ENCODE peak calls at places on chromosomes 12 and 14, in eight cellular contexts. R is stimulated activated CD4-positive, alpha-beta T cell treated with anti-CD3 and anti-CD28 coated beads, Interleukin-1b, Interleukin-23, amount 100 ng/mL, for 48 hours; F is cardiac septum; C is progenitor cell of endocrine pancreas; I is NB4; A is COR-L47; D is activated CD8-positive, alpha-beta memory T cell treated with anti-CD3 and anti-CD28 coated beads, Interleukin-2, amount 50 U/mL, for 48 hours; J is stimulated activated CD8-positive, alpha-beta memory T cell treated with anti-CD3 and anti-CD28 coated beads, Interleukin-15, amount 100 ng/mL, for 4 hours. M is an unnamed sample.

GRCh38 chr12:22856120-22856699 is 231.2 kb downstream of the ETNK1 start:
- DNase-seq in I (peak), D (no peak), R (no peak), F (no peak), A (no peak), J (no peak), C (no peak), M (peak)

GRCh38 chr12:131366261-131366871 is 344.5 kb upstream of the SFSWAP start:
- DNase-seq in A (no peak), I (no peak), D (no peak), F (peak), J (no peak), R (no peak), C (no peak), M (no peak)

GRCh38 chr12:100566887-100567637 is 6.4 kb upstream of the GAS2L3 start:
- DNase-seq in J (no peak), R (no peak), A (no peak), I (peak), F (no peak), C (no peak), D (no peak), M (peak)

GRCh38 chr12:51960488-51960887 is 9.0 kb downstream of the ACVR1B start:
- DNase-seq in I (no peak), J (no peak), R (no peak), A (no peak), D (no peak), C (no peak), F (no peak), M (no peak)

GRCh38 chr14:85987292-85987691 is 457.3 kb downstream of the FLRT2 start:
- DNase-seq in D (no peak), F (no peak), J (no peak), A (no peak), R (no peak), C (no peak), I (no peak), M (no peak)

GRCh38 chr14:50726372-50727107 is 58.4 kb upstream of the SAV1 start:
- DNase-seq in R (peak), J (no peak), D (no peak), F (no peak), A (no peak), I (no peak), C (no peak), M (peak)

GRCh38 chr12:112167728-112168525 is 42.6 kb downstream of the TRAFD1 start:
- DNase-seq in A (peak), D (no peak), C (no peak), F (peak), I (no peak), R (no peak), J (no peak), M (no peak)

GRCh38 chr14:20712900-20713299 is 24.3 kb downstream of the ANG start:
- DNase-seq in A (no peak), F (no peak), C (no peak), I (no peak), J (no peak), R (no peak), D (no peak), M (peak)

GRCh38 chr12:3655331-3655900 is 97.5 kb downstream of the CRACR2A start:
- DNase-seq in D (no peak), J (no peak), R (no peak), C (no peak), F (no peak), I (peak), A (peak), M (peak)

GRCh38 chr12:43551971-43552559 is at the start of gene ADAMTS20:
- DNase-seq in I (no peak), J (no peak), A (no peak), F (no peak), R (no peak), D (no peak), C (peak), M (peak)

GRCh38 chr12:26346748-26347147 is 151.4 kb downstream of the SSPN start:
- DNase-seq in A (no peak), F (no peak), I (peak), J (no peak), C (no peak), R (no peak), D (no peak), M (no peak)

GRCh38 chr12:124664395-124665111 is 97.1 kb upstream of the NCOR2 start:
- DNase-seq in R (no peak), D (no peak), F (no peak), C (no peak), A (no peak), I (no peak), J (no peak), M (no peak)

GRCh38 chr12:93419388-93420034 is 22.2 kb downstream of the UBE2N start:
- DNase-seq in A (peak), I (peak), J (no peak), D (no peak), R (no peak), C (no peak), F (no peak), M (peak)

GRCh38 chr12:67034110-67034879 is 234.9 kb upstream of the CAND1 start:
- DNase-seq in J (no peak), F (no peak), C (no peak), A (no peak), I (no peak), R (peak), D (no peak), M (peak)

GRCh38 chr14:64634558-64634957 is 69.7 kb upstream of the PLEKHG3 start:
- DNase-seq in F (no peak), D (no peak), J (no peak), R (no peak), I (no peak), A (no peak), C (no peak), M (no peak)